ENCODE peak calls at places on chromosomes 5 and 9, in five cellular contexts. A is epithelial cell of prostate, I is NCI-H526, N is amniotic stem cell, Z is nucleus accumbens. F is an unnamed sample.

GRCh38 chr9:19934301-19934868 is 145.5 kb upstream of the SLC24A2 start:
- DNase-seq in N (no peak), A (no peak), I (peak), Z (no peak), F (no peak)

GRCh38 chr5:143016777-143017374 is 246.7 kb downstream of the ARHGAP26 start:
- DNase-seq in I (peak), Z (no peak), A (no peak), N (no peak), F (peak)

GRCh38 chr5:59810041-59810440 is 83.5 kb downstream of the PDE4D start:
- DNase-seq in A (no peak), N (peak), I (peak), Z (no peak), F (peak)

GRCh38 chr5:138706655-138707480 is 46.4 kb upstream of the CTNNA1 start:
- DNase-seq in I (no peak), Z (no peak), N (no peak), A (no peak), F (no peak)

GRCh38 chr5:149915392-149916260 is 29.0 kb downstream of the PDE6A start:
- DNase-seq in Z (no peak), I (no peak), N (no peak), A (peak), F (no peak)

GRCh38 chr5:91136271-91136670 is 246.8 kb downstream of the ARRDC3 start:
- DNase-seq in N (no peak), I (no peak), Z (no peak), A (no peak), F (no peak)

GRCh38 chr5:119409235-119409815 is 43.0 kb upstream of the HSD17B4 start:
- DNase-seq in A (no peak), Z (no peak), N (no peak), I (no peak), F (no peak)

GRCh38 chr5:179470191-179470590 is 80.2 kb upstream of the RUFY1 start:
- DNase-seq in A (no peak), I (no peak), Z (no peak), N (no peak), F (no peak)

GRCh38 chr9:76642074-76642473 is 122.2 kb upstream of the PCA3 start:
- DNase-seq in N (no peak), A (no peak), I (no peak), Z (no peak), F (no peak)

GRCh38 chr5:100900142-100900795 is 2.8 kb downstream of the ST8SIA4 start:
- DNase-seq in A (no peak), Z (no peak), I (no peak), N (no peak), F (no peak)

GRCh38 chr5:142878638-142879037 is 108.5 kb downstream of the ARHGAP26 start:
- DNase-seq in A (no peak), Z (no peak), N (no peak), I (no peak), F (no peak)

GRCh38 chr5:43416233-43416987 is 4.2 kb upstream of the CCL28 start:
- DNase-seq in A (no peak), Z (no peak), I (no peak), N (no peak), F (no peak)

GRCh38 chr9:93009337-93010015 is 49.0 kb upstream of the SUSD3 start:
- DNase-seq in A (no peak), N (no peak), Z (no peak), I (no peak), F (no peak)

GRCh38 chr5:122420126-122420525 is 108.1 kb downstream of the SNCAIP start:
- DNase-seq in N (no peak), I (peak), Z (no peak), A (no peak), F (peak)

GRCh38 chr9:105921057-105921721 is 226.8 kb downstream of the TMEM38B start:
- DNase-seq in Z (no peak), N (no peak), I (no peak), A (no peak), F (no peak)

GRCh38 chr5:134411546-134412266 is at the start of gene CDKN2AIPNL:
- DNase-seq in A (peak), N (peak), I (peak), Z (no peak), F (peak)

GRCh38 chr5:16679863-16680262 is 63.1 kb upstream of the RETREG1 start:
- DNase-seq in A (no peak), I (peak), Z (no peak), N (no peak), F (no peak)

F was measured in NCI-H446.